ENCODE peak calls at places on chromosomes 11 and 22, in five cellular contexts. A is mesenchymal stem cell, K is H9, I is IMR-90, P is H1. S is an unnamed sample.

GRCh38 chr11:27468209-27468608 is 4.4 kb downstream of the LGR4 start:
- DNase-seq in P (no peak), I (peak; percentile 53), A (peak; percentile 82), K (no peak), S (no peak)

GRCh38 chr22:49322861-49323622 is 504.6 kb downstream of the BRD1 start:
- DNase-seq in I (no peak), P (peak; percentile 23), K (no peak), A (no peak), S (no peak)

GRCh38 chr11:119374632-119375394 is 6.7 kb downstream of the USP2 start:
- DNase-seq in P (peak; percentile 43), K (peak; percentile 26), I (no peak), A (no peak), S (no peak)

GRCh38 chr22:35914665-35915476 is 113.8 kb downstream of the RBFOX2 start:
- DNase-seq in I (peak; percentile 91), P (peak; percentile 51), A (peak; percentile 95), K (peak; percentile 88), S (peak; percentile 87)

GRCh38 chr11:84522331-84522730 is 1104.8 kb downstream of the DLG2 start:
- DNase-seq in K (no peak), P (no peak), I (no peak), A (peak; percentile 1), S (no peak)

GRCh38 chr11:33452806-33453205 is 195.6 kb downstream of the HIPK3 start:
- DNase-seq in A (peak; percentile 77), P (no peak), K (no peak), I (peak; percentile 94), S (no peak)

GRCh38 chr11:12090061-12090572 is 20.3 kb upstream of the MICAL2 start:
- DNase-seq in I (peak; percentile 61), A (no peak), P (no peak), K (no peak), S (no peak)

GRCh38 chr11:11569936-11570491 is 51.8 kb downstream of the GALNT18 start:
- DNase-seq in K (no peak), I (no peak), A (no peak), P (no peak), S (no peak)

GRCh38 chr22:19579113-19579811 is 55.1 kb upstream of the CLDN5 start:
- DNase-seq in A (no peak), I (no peak), P (no peak), K (no peak), S (no peak)

GRCh38 chr11:86623041-86623621 is 49.3 kb downstream of the ME3 start:
- DNase-seq in A (no peak), I (no peak), K (no peak), P (no peak), S (no peak)

GRCh38 chr11:102323542-102324261 is 6.4 kb downstream of the BIRC3 start:
- DNase-seq in P (no peak), A (no peak), K (no peak), I (peak; percentile 84), S (no peak)

GRCh38 chr11:98728421-98728820 is 292.3 kb upstream of the CNTN5 start:
- DNase-seq in K (no peak), P (no peak), I (no peak), A (no peak), S (no peak)

GRCh38 chr11:113874920-113875413 is 405 bp downstream of the USP28 start:
- DNase-seq in K (no peak), I (peak; percentile 35), P (no peak), A (peak; percentile 62), S (no peak)

GRCh38 chr11:113876074-113876797 is 864 bp upstream of the USP28 start:
- DNase-seq in A (no peak), I (no peak), K (no peak), P (no peak), S (no peak)

GRCh38 chr11:113876798-113877672 is 1.7 kb upstream of the USP28 start:
- DNase-seq in K (no peak), A (no peak), I (no peak), P (no peak), S (no peak)

GRCh38 chr11:113874096-113874919 is 1.1 kb downstream of the USP28 start:
- DNase-seq in K (no peak), P (no peak), A (peak; percentile 46), I (peak; percentile 1), S (no peak)

DNA sequence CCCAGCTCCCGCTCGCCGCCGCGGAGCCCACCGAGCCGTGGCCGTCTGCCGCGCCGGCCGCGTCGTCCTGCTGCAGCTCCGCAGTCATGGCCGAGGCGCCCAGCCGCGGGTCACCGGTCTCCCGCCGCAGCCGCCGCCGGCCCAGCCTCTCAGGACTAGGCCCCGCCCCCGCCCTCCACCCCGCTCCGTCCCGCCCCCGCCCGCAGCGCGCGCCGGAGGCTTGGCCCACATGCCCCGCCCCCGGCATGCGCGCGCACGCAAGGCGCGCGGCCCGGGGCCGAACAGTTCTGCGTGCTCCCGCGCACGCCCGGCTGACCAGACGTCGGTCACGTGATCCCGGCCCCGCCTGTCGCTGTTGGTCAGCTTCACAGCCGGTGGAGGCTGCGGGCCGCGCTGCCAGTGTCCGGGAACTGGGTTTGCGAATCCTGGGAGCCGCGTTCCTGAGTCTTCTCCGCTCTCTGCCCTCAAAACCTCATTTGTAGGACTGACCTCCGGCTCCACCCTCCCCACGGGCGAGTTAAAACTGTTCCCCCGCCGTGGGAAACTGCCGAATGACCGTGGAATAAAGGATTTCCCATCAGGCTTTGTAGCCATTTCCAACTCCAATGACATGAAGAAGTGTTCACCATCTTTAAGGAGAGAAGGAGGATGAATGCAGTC is at the start of gene USP28:
- DNase-seq in I (peak; percentile 95), P (peak; percentile 96), A (peak; percentile 94), K (peak; percentile 97), S (peak; percentile 95)
- H3K23ac ChIP-seq in I (peak within 1 kb of the TSS; percentile 93), P (no peak within 1 kb of the TSS), A (no peak within 1 kb of the TSS), K (no peak within 1 kb of the TSS), S (peak within 1 kb of the TSS; percentile 59)

DNA sequence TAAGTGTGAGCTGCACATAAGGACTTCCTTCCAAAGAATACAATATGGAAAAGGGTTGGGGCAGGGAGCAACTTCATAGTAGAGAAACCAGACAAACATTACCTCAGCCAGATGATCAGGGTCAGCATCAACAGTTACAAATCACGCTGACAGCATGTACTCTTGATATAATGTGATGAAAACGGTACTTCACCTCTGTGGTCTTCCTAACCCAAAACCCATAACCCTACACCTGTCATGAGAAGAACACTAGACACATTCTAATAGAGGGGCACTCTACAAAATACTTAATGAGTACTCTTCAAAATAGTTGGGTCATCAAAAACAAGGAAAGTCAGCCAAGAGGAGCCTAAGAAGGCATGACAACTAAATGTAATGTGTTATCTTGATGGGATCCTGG is 43.9 kb downstream of the RRAS2 start:
- DNase-seq in A (no peak), P (no peak), K (no peak), I (no peak), S (no peak)
- H3K23ac ChIP-seq in A (no peak overlapping the region), P (no peak overlapping the region), K (no peak overlapping the region), I (no peak overlapping the region), S (no peak overlapping the region)

DNA sequence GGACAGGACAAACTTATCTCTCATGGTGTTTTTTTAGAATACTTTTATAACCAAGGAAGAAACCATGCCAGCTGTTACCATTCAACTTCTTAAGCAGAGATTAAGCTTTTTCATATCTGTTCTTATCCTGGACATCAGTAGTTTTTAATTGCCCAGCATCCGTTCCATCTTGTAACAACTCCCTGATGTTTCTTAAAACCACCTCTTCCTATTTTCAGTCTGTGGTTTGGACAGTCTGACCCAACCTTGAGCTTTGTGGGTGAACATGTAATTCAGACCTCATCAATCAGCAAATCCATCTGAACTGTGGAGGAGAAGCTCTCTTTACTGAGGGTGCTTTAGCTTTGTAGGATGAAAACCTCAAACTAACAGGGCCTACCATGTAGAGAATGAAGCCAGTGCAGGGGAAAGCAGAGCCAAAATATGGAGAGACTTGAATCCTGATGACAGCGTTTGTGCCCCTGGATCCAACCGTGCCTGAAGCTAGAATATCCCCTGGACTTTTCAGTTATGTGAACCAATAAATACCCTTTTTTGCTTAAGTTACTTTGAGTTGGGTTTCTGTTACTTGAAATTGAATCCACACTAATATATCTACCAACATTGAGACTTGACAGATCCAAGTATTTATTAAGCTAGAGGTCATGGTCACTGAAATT is 9.4 kb downstream of the TUG1 start:
- DNase-seq in I (no peak), A (no peak), P (no peak), K (no peak), S (no peak)
- H3K23ac ChIP-seq in I (no peak overlapping the region), A (no peak overlapping the region), P (no peak overlapping the region), K (no peak overlapping the region), S (no peak overlapping the region)

GRCh38 chr11:13110929-13111812 is 102.1 kb downstream of the RASSF10 start:
- DNase-seq in P (no peak), I (peak; percentile 76), K (no peak), A (no peak), S (no peak)
- H3K23ac ChIP-seq in P (no peak overlapping the region), I (no peak overlapping the region), K (no peak overlapping the region), A (no peak overlapping the region), S (no peak overlapping the region)

S was measured in neuronal stem cell.